ENCODE peak calls at places on chromosomes 3 and 15, in five cellular contexts. V, F, D, M and H are unnamed samples.
A peak's percentile ranks its signal among the peaks of the same experiment; 100 is the strongest.

GRCh38 chr3:179068779-179069530 is 2.7 kb downstream of the ZMAT3 start:
- DNase-seq in D (no peak), V (no peak), F (no peak), M (peak; percentile 45), H (no peak)

GRCh38 chr3:103173940-103174339 is 739.1 kb downstream of the ZPLD1 start:
- DNase-seq in F (no peak), V (no peak), M (no peak), D (no peak), H (no peak)

GRCh38 chr15:76972420-76973361 is 22.2 kb upstream of the PSTPIP1 start:
- DNase-seq in V (no peak), D (peak; percentile 58), F (no peak), M (no peak), H (no peak)

GRCh38 chr15:59556405-59556804 is 55.2 kb upstream of the GCNT3 start:
- DNase-seq in D (no peak), M (no peak), F (no peak), V (no peak), H (no peak)

GRCh38 chr15:55270301-55270700 is 19.3 kb downstream of the RAB27A start:
- DNase-seq in V (no peak), M (no peak), D (no peak), F (no peak), H (no peak)

GRCh38 chr15:94875550-94875949 is 644.2 kb downstream of the MCTP2 start:
- DNase-seq in D (no peak), F (no peak), M (no peak), V (no peak), H (no peak)

GRCh38 chr15:101056366-101057334 is 137.5 kb downstream of the LRRK1 start:
- DNase-seq in D (peak; percentile 41), M (no peak), F (peak; percentile 80), V (no peak), H (no peak)

GRCh38 chr3:159604151-159604581 is 384.5 kb upstream of the IL12A start:
- DNase-seq in D (no peak), F (no peak), M (no peak), V (no peak), H (no peak)

GRCh38 chr15:65782096-65782495 is 10.0 kb downstream of the DENND4A start:
- DNase-seq in M (no peak), V (no peak), F (no peak), D (no peak), H (no peak)

GRCh38 chr3:178508443-178508825 is 27.8 kb upstream of the KCNMB2 start:
- DNase-seq in F (no peak), D (no peak), M (no peak), V (no peak), H (no peak)

GRCh38 chr15:92117301-92117731 is 263.8 kb downstream of the SLCO3A1 start:
- DNase-seq in F (no peak), V (no peak), D (no peak), M (no peak), H (no peak)

GRCh38 chr15:45205192-45205591 is 17.4 kb upstream of the SHF start:
- DNase-seq in M (peak; percentile 74), D (peak; percentile 77), V (peak; percentile 16), F (peak; percentile 67), H (peak; percentile 58)

GRCh38 chr3:84265768-84266167 is 693.0 kb upstream of the CADM2 start:
- DNase-seq in V (no peak), M (no peak), D (no peak), F (no peak), H (no peak)

GRCh38 chr3:198107840-198108734 is 148.1 kb downstream of the LMLN start:
- DNase-seq in M (peak; percentile 70), D (no peak), V (no peak), F (no peak), H (no peak)

GRCh38 chr15:67782592-67782991 is 42.7 kb upstream of the SKOR1 start:
- DNase-seq in V (no peak), D (no peak), F (no peak), M (no peak), H (no peak)

GRCh38 chr3:128867200-128868125 is 12.0 kb upstream of the ACAD9 start:
- DNase-seq in F (no peak), V (no peak), D (no peak), M (no peak), H (no peak)

GRCh38 chr3:148820885-148821284 is 6.7 kb upstream of the CPB1 start:
- DNase-seq in D (no peak), V (no peak), F (no peak), M (no peak), H (no peak)

GRCh38 chr15:80887148-80887547 is 102.5 kb downstream of the MESD start:
- DNase-seq in D (no peak), F (no peak), M (no peak), V (no peak), H (no peak)

GRCh38 chr15:51132384-51133139 is 37.9 kb upstream of the TNFAIP8L3 start:
- DNase-seq in V (no peak), D (peak; percentile 72), M (peak; percentile 55), F (peak; percentile 28), H (peak; percentile 15)

GRCh38 chr3:28244471-28244870 is 3.1 kb downstream of the CMC1 start:
- DNase-seq in M (no peak), F (no peak), V (no peak), D (no peak), H (no peak)

GRCh38 chr15:67114046-67114445 is 48.6 kb downstream of the SMAD3 start:
- DNase-seq in M (no peak), D (no peak), F (no peak), V (no peak), H (no peak)

GRCh38 chr3:65438096-65438495 is 600.6 kb downstream of the MAGI1 start:
- DNase-seq in M (no peak), D (no peak), V (no peak), F (no peak), H (no peak)

GRCh38 chr15:36940636-36941285 is 159.6 kb downstream of the MEIS2 start:
- DNase-seq in F (no peak), M (no peak), D (no peak), V (no peak), H (no peak)

GRCh38 chr3:61521229-61521628 is 40.1 kb upstream of the PTPRG start:
- DNase-seq in D (no peak), F (no peak), M (no peak), V (peak; percentile 77), H (no peak)

GRCh38 chr15:38593523-38593922 is 28.9 kb upstream of the RASGRP1 start:
- DNase-seq in M (no peak), D (no peak), V (no peak), F (no peak), H (no peak)

GRCh38 chr3:44444437-44444836 is 33.0 kb downstream of the ZNF445 start:
- DNase-seq in D (no peak), M (no peak), V (no peak), F (no peak), H (no peak)

GRCh38 chr3:56758539-56758981 is 43.2 kb downstream of the ARHGEF3 start:
- DNase-seq in M (no peak), F (peak; percentile 86), V (peak; percentile 87), D (no peak), H (peak; percentile 66)

GRCh38 chr15:35932541-35932940 is 386.6 kb upstream of the DPH6 start:
- DNase-seq in F (no peak), D (no peak), M (no peak), V (no peak), H (no peak)

GRCh38 chr3:53114412-53115074 is 15.7 kb downstream of the RFT1 start:
- DNase-seq in F (no peak), M (peak; percentile 45), V (no peak), D (no peak), H (no peak)

GRCh38 chr3:39189648-39190269 is 2.6 kb downstream of the XIRP1 start:
- DNase-seq in V (peak; percentile 35), D (peak; percentile 73), M (peak; percentile 80), F (peak; percentile 52), H (peak; percentile 53)

GRCh38 chr3:150078983-150079739 is 108.5 kb upstream of the PFN2 start:
- DNase-seq in V (no peak), D (no peak), M (no peak), F (no peak), H (no peak)

GRCh38 chr3:124117486-124117885 is 125.6 kb upstream of the ROPN1 start:
- DNase-seq in F (no peak), M (no peak), V (no peak), D (no peak), H (no peak)

GRCh38 chr3:134239538-134239937 is 11.1 kb downstream of the RYK start:
- DNase-seq in D (no peak), F (no peak), M (no peak), V (no peak), H (no peak)

DNA sequence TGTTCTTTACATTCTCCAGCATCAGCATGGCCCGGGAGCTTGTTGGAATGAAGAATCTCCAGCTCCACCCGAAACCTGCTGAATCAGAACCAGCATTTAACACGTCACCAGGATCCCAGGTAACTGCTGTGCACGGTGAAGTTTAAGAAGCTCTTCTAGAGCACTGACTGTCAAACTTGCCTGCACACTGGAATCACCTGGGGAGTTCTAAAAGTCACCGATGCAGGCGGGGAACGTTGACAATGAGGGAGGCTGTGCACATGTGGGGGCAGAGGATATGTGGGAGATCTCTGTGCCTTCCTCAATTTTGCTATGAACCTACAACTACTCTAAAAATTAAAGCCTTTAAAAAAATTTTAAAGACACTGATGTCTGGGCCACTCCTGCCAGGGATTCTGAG is 19.1 kb upstream of the PAQR5 start:
- DNase-seq in D (no peak), M (no peak), V (no peak), F (no peak), H (no peak)
- TF ChIP-seq SRF in D (no peak), M (no peak), V (no peak), F (no peak), H (no peak)

GRCh38 chr15:63042879-63043340 is 363 bp downstream of the TPM1 start:
- DNase-seq in V (no peak), M (no peak), D (no peak), F (no peak), H (no peak)
- H3K4me3 ChIP-seq in V (no peak overlapping the region), M (no peak overlapping the region), D (peak overlapping the region; percentile 93), F (peak overlapping the region; percentile 80), H (no peak overlapping the region)

GRCh38 chr3:14144423-14145075 is 19.7 kb downstream of the TMEM43 start:
- DNase-seq in F (peak; percentile 96), V (peak; percentile 52), D (no peak), M (peak; percentile 87), H (peak; percentile 91)
- TF ChIP-seq POLR2A in F (no peak), V (no peak), D (no peak), M (no peak), H (no peak)

DNA sequence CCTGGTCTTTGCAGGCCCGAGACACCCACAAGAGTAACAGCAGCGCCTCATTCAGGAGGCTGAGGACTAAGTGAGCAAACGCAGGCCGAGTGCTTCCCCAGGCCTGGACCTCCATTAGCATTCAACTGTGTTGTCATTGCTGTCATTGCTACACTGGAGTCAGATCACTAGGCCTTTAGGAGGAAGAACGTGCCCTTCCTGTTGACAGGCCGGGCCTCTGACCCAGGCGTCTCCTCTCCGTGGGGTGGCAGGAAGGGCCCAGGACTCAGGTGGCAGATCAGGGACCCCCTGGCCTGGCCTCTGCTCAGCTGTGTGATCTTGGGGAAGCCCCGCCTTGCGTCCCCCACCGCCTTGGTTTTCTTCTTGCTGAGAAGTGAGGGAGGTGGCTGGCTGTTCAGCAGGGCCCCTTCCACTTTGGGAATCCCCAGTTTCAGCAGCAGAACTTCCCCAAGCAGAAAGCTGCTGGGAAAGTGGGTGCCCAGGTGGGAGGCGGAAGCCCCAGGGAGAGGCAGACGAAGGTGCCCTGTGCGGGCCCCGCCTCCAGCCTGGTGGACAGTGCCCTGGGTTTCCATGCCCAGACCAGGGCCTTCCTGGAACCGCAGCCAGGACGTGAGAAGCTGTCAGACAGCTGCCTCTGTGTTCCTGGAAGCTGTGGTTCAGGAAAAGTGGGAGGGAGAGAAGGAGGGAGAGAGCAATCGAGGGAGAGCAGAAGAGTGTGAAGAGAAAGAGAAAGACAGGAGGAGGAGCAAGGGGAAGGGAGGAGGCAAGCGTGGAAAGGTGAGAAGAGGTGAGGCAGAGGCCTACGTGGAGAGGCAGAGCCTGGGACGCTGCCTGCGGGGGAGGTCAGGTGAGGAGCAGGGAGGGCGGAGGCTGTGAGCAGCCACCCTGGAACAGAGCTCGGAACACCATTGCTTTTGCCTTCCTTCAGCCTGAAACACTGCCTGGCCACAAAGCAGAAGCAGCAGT is 18.9 kb downstream of the ZDHHC19 start:
- DNase-seq in M (no peak), F (peak; percentile 35), V (peak; percentile 74), D (no peak), H (no peak)
- TF ChIP-seq SRF in M (peak; percentile 47), F (no peak), V (peak; percentile 87), D (no peak), H (no peak)